ENCODE peak calls at places on chromosome 9, in six cellular contexts. One of them, this sample, is unnamed.

GRCh38 chr9:38142201-38142600 is 73.2 kb upstream of the SHB start:
- DNase-seq in A549: peak; percentile 22
- DNase-seq in KG1: no peak
- DNase-seq in T-helper 2 cell treated with Interferon-gamma antibody and Interleukin-4, amounts not matched to agents 5 μg/mL and 100 μg/mL, for 36 hours: no peak
- DNase-seq in activated T-helper 1 cell treated with anti-CD3 and anti-CD28 coated beads, Interleukin-2, amount 50 U/mL, for 16 hours: no peak
- DNase-seq in nucleus accumbens: no peak
- DNase-seq in this sample: no peak

GRCh38 chr9:6218099-6218502 is 2.5 kb downstream of the IL33 start:
- DNase-seq in A549: no peak
- DNase-seq in activated T-helper 1 cell treated with anti-CD3 and anti-CD28 coated beads, Interleukin-2, amount 50 U/mL, for 16 hours: no peak
- DNase-seq in T-helper 2 cell treated with Interferon-gamma antibody and Interleukin-4, amounts not matched to agents 5 μg/mL and 100 μg/mL, for 36 hours: no peak
- DNase-seq in nucleus accumbens: no peak
- DNase-seq in KG1: no peak
- DNase-seq in this sample: peak; percentile 45

GRCh38 chr9:87447547-87448432 is 49.9 kb upstream of the DAPK1 start:
- DNase-seq in A549: no peak
- DNase-seq in KG1: no peak
- DNase-seq in nucleus accumbens: no peak
- DNase-seq in T-helper 2 cell treated with Interferon-gamma antibody and Interleukin-4, amounts not matched to agents 5 μg/mL and 100 μg/mL, for 36 hours: no peak
- DNase-seq in activated T-helper 1 cell treated with anti-CD3 and anti-CD28 coated beads, Interleukin-2, amount 50 U/mL, for 16 hours: no peak
- DNase-seq in this sample: no peak

GRCh38 chr9:4704129-4704528 is 24.8 kb downstream of the CDC37L1 start:
- DNase-seq in nucleus accumbens: no peak
- DNase-seq in activated T-helper 1 cell treated with anti-CD3 and anti-CD28 coated beads, Interleukin-2, amount 50 U/mL, for 16 hours: no peak
- DNase-seq in A549: no peak
- DNase-seq in KG1: no peak
- DNase-seq in T-helper 2 cell treated with Interferon-gamma antibody and Interleukin-4, amounts not matched to agents 5 μg/mL and 100 μg/mL, for 36 hours: no peak
- DNase-seq in this sample: no peak

GRCh38 chr9:136312436-136312835 is 8.5 kb upstream of the CCDC187 start:
- DNase-seq in KG1: no peak
- DNase-seq in A549: peak; percentile 48
- DNase-seq in activated T-helper 1 cell treated with anti-CD3 and anti-CD28 coated beads, Interleukin-2, amount 50 U/mL, for 16 hours: peak; percentile 13
- DNase-seq in nucleus accumbens: peak; percentile 30
- DNase-seq in T-helper 2 cell treated with Interferon-gamma antibody and Interleukin-4, amounts not matched to agents 5 μg/mL and 100 μg/mL, for 36 hours: no peak
- DNase-seq in this sample: no peak

GRCh38 chr9:129175825-129176633 is 2.0 kb downstream of the IER5L start:
- DNase-seq in nucleus accumbens: peak; percentile 65
- DNase-seq in A549: peak; percentile 95
- DNase-seq in T-helper 2 cell treated with Interferon-gamma antibody and Interleukin-4, amounts not matched to agents 5 μg/mL and 100 μg/mL, for 36 hours: peak; percentile 85
- DNase-seq in activated T-helper 1 cell treated with anti-CD3 and anti-CD28 coated beads, Interleukin-2, amount 50 U/mL, for 16 hours: peak; percentile 33
- DNase-seq in KG1: peak; percentile 89
- DNase-seq in this sample: peak; percentile 87

GRCh38 chr9:38686923-38687322 is 33.0 kb downstream of the FAM240B start:
- DNase-seq in KG1: no peak
- DNase-seq in activated T-helper 1 cell treated with anti-CD3 and anti-CD28 coated beads, Interleukin-2, amount 50 U/mL, for 16 hours: no peak
- DNase-seq in nucleus accumbens: no peak
- DNase-seq in A549: no peak
- DNase-seq in T-helper 2 cell treated with Interferon-gamma antibody and Interleukin-4, amounts not matched to agents 5 μg/mL and 100 μg/mL, for 36 hours: no peak
- DNase-seq in this sample: no peak

GRCh38 chr9:127832248-127832647 is 22.2 kb downstream of the ENG start:
- DNase-seq in A549: no peak
- DNase-seq in nucleus accumbens: no peak
- DNase-seq in activated T-helper 1 cell treated with anti-CD3 and anti-CD28 coated beads, Interleukin-2, amount 50 U/mL, for 16 hours: no peak
- DNase-seq in T-helper 2 cell treated with Interferon-gamma antibody and Interleukin-4, amounts not matched to agents 5 μg/mL and 100 μg/mL, for 36 hours: no peak
- DNase-seq in KG1: no peak
- DNase-seq in this sample: no peak

GRCh38 chr9:86965627-86966395 is 18.5 kb upstream of the GAS1 start:
- DNase-seq in activated T-helper 1 cell treated with anti-CD3 and anti-CD28 coated beads, Interleukin-2, amount 50 U/mL, for 16 hours: no peak
- DNase-seq in nucleus accumbens: no peak
- DNase-seq in A549: no peak
- DNase-seq in T-helper 2 cell treated with Interferon-gamma antibody and Interleukin-4, amounts not matched to agents 5 μg/mL and 100 μg/mL, for 36 hours: no peak
- DNase-seq in KG1: no peak
- DNase-seq in this sample: no peak

GRCh38 chr9:101398930-101399640 is 434 bp downstream of the ZNF189 start:
- DNase-seq in A549: peak; percentile 3
- DNase-seq in nucleus accumbens: no peak
- DNase-seq in T-helper 2 cell treated with Interferon-gamma antibody and Interleukin-4, amounts not matched to agents 5 μg/mL and 100 μg/mL, for 36 hours: no peak
- DNase-seq in KG1: no peak
- DNase-seq in activated T-helper 1 cell treated with anti-CD3 and anti-CD28 coated beads, Interleukin-2, amount 50 U/mL, for 16 hours: no peak
- DNase-seq in this sample: no peak

GRCh38 chr9:5947912-5948311 is 57.2 kb downstream of the MLANA start:
- DNase-seq in nucleus accumbens: no peak
- DNase-seq in A549: no peak
- DNase-seq in KG1: no peak
- DNase-seq in T-helper 2 cell treated with Interferon-gamma antibody and Interleukin-4, amounts not matched to agents 5 μg/mL and 100 μg/mL, for 36 hours: peak; percentile 7
- DNase-seq in activated T-helper 1 cell treated with anti-CD3 and anti-CD28 coated beads, Interleukin-2, amount 50 U/mL, for 16 hours: no peak
- DNase-seq in this sample: no peak

GRCh38 chr9:135047521-135047920 is 39.9 kb upstream of the OLFM1 start:
- DNase-seq in KG1: no peak
- DNase-seq in T-helper 2 cell treated with Interferon-gamma antibody and Interleukin-4, amounts not matched to agents 5 μg/mL and 100 μg/mL, for 36 hours: no peak
- DNase-seq in activated T-helper 1 cell treated with anti-CD3 and anti-CD28 coated beads, Interleukin-2, amount 50 U/mL, for 16 hours: no peak
- DNase-seq in A549: no peak
- DNase-seq in nucleus accumbens: no peak
- DNase-seq in this sample: no peak

GRCh38 chr9:106859957-106860715 is 2.8 kb upstream of the ZNF462 start:
- DNase-seq in A549: peak; percentile 48
- DNase-seq in nucleus accumbens: no peak
- DNase-seq in activated T-helper 1 cell treated with anti-CD3 and anti-CD28 coated beads, Interleukin-2, amount 50 U/mL, for 16 hours: no peak
- DNase-seq in KG1: no peak
- DNase-seq in T-helper 2 cell treated with Interferon-gamma antibody and Interleukin-4, amounts not matched to agents 5 μg/mL and 100 μg/mL, for 36 hours: no peak
- DNase-seq in this sample: no peak

GRCh38 chr9:111925017-111925770 is 28.6 kb downstream of the UGCG start:
- DNase-seq in nucleus accumbens: no peak
- DNase-seq in T-helper 2 cell treated with Interferon-gamma antibody and Interleukin-4, amounts not matched to agents 5 μg/mL and 100 μg/mL, for 36 hours: no peak
- DNase-seq in A549: no peak
- DNase-seq in activated T-helper 1 cell treated with anti-CD3 and anti-CD28 coated beads, Interleukin-2, amount 50 U/mL, for 16 hours: no peak
- DNase-seq in KG1: no peak
- DNase-seq in this sample: no peak

GRCh38 chr9:120235081-120235480 is 344.9 kb downstream of the CDK5RAP2 start:
- DNase-seq in activated T-helper 1 cell treated with anti-CD3 and anti-CD28 coated beads, Interleukin-2, amount 50 U/mL, for 16 hours: no peak
- DNase-seq in nucleus accumbens: no peak
- DNase-seq in KG1: no peak
- DNase-seq in T-helper 2 cell treated with Interferon-gamma antibody and Interleukin-4, amounts not matched to agents 5 μg/mL and 100 μg/mL, for 36 hours: no peak
- DNase-seq in A549: no peak
- DNase-seq in this sample: no peak

GRCh38 chr9:135087899-135088347 is 455 bp downstream of the OLFM1 start:
- DNase-seq in activated T-helper 1 cell treated with anti-CD3 and anti-CD28 coated beads, Interleukin-2, amount 50 U/mL, for 16 hours: no peak
- DNase-seq in KG1: no peak
- DNase-seq in nucleus accumbens: no peak
- DNase-seq in A549: no peak
- DNase-seq in T-helper 2 cell treated with Interferon-gamma antibody and Interleukin-4, amounts not matched to agents 5 μg/mL and 100 μg/mL, for 36 hours: no peak
- DNase-seq in this sample: no peak

GRCh38 chr9:80866576-80867227 is 822.6 kb downstream of the TLE1 start:
- DNase-seq in T-helper 2 cell treated with Interferon-gamma antibody and Interleukin-4, amounts not matched to agents 5 μg/mL and 100 μg/mL, for 36 hours: no peak
- DNase-seq in A549: no peak
- DNase-seq in activated T-helper 1 cell treated with anti-CD3 and anti-CD28 coated beads, Interleukin-2, amount 50 U/mL, for 16 hours: no peak
- DNase-seq in KG1: no peak
- DNase-seq in nucleus accumbens: no peak
- DNase-seq in this sample: no peak

GRCh38 chr9:129156163-129156562 is 21.9 kb downstream of the IER5L start:
- DNase-seq in activated T-helper 1 cell treated with anti-CD3 and anti-CD28 coated beads, Interleukin-2, amount 50 U/mL, for 16 hours: no peak
- DNase-seq in KG1: no peak
- DNase-seq in A549: no peak
- DNase-seq in nucleus accumbens: no peak
- DNase-seq in T-helper 2 cell treated with Interferon-gamma antibody and Interleukin-4, amounts not matched to agents 5 μg/mL and 100 μg/mL, for 36 hours: no peak
- DNase-seq in this sample: no peak

GRCh38 chr9:37992924-37993349 is 76.1 kb downstream of the SHB start:
- DNase-seq in nucleus accumbens: no peak
- DNase-seq in activated T-helper 1 cell treated with anti-CD3 and anti-CD28 coated beads, Interleukin-2, amount 50 U/mL, for 16 hours: no peak
- DNase-seq in A549: no peak
- DNase-seq in KG1: peak; percentile 30
- DNase-seq in T-helper 2 cell treated with Interferon-gamma antibody and Interleukin-4, amounts not matched to agents 5 μg/mL and 100 μg/mL, for 36 hours: no peak
- DNase-seq in this sample: no peak

GRCh38 chr9:36826581-36826980 is 207.5 kb downstream of the PAX5 start:
- DNase-seq in activated T-helper 1 cell treated with anti-CD3 and anti-CD28 coated beads, Interleukin-2, amount 50 U/mL, for 16 hours: no peak
- DNase-seq in T-helper 2 cell treated with Interferon-gamma antibody and Interleukin-4, amounts not matched to agents 5 μg/mL and 100 μg/mL, for 36 hours: no peak
- DNase-seq in KG1: no peak
- DNase-seq in nucleus accumbens: no peak
- DNase-seq in A549: no peak
- DNase-seq in this sample: no peak

GRCh38 chr9:38036359-38037084 is 32.5 kb downstream of the SHB start:
- DNase-seq in T-helper 2 cell treated with Interferon-gamma antibody and Interleukin-4, amounts not matched to agents 5 μg/mL and 100 μg/mL, for 36 hours: no peak
- DNase-seq in activated T-helper 1 cell treated with anti-CD3 and anti-CD28 coated beads, Interleukin-2, amount 50 U/mL, for 16 hours: no peak
- DNase-seq in KG1: no peak
- DNase-seq in nucleus accumbens: no peak
- DNase-seq in A549: peak; percentile 41
- DNase-seq in this sample: peak; percentile 58

GRCh38 chr9:75866273-75866871 is 24.1 kb upstream of the PCSK5 start:
- DNase-seq in A549: peak; percentile 49
- DNase-seq in KG1: peak; percentile 9
- DNase-seq in activated T-helper 1 cell treated with anti-CD3 and anti-CD28 coated beads, Interleukin-2, amount 50 U/mL, for 16 hours: no peak
- DNase-seq in T-helper 2 cell treated with Interferon-gamma antibody and Interleukin-4, amounts not matched to agents 5 μg/mL and 100 μg/mL, for 36 hours: no peak
- DNase-seq in nucleus accumbens: no peak
- DNase-seq in this sample: peak; percentile 30

GRCh38 chr9:121556580-121556979 is 56.9 kb upstream of the GGTA1 start:
- DNase-seq in activated T-helper 1 cell treated with anti-CD3 and anti-CD28 coated beads, Interleukin-2, amount 50 U/mL, for 16 hours: no peak
- DNase-seq in T-helper 2 cell treated with Interferon-gamma antibody and Interleukin-4, amounts not matched to agents 5 μg/mL and 100 μg/mL, for 36 hours: no peak
- DNase-seq in A549: peak; percentile 44
- DNase-seq in KG1: no peak
- DNase-seq in nucleus accumbens: no peak
- DNase-seq in this sample: peak; percentile 99

GRCh38 chr9:124774131-124774978 is 2.6 kb upstream of the OLFML2A start:
- DNase-seq in T-helper 2 cell treated with Interferon-gamma antibody and Interleukin-4, amounts not matched to agents 5 μg/mL and 100 μg/mL, for 36 hours: peak; percentile 76
- DNase-seq in activated T-helper 1 cell treated with anti-CD3 and anti-CD28 coated beads, Interleukin-2, amount 50 U/mL, for 16 hours: peak; percentile 71
- DNase-seq in A549: peak; percentile 83
- DNase-seq in nucleus accumbens: peak; percentile 70
- DNase-seq in KG1: peak; percentile 68
- DNase-seq in this sample: peak; percentile 57

GRCh38 chr9:123282343-123283047 is 14.1 kb upstream of the STRBP start:
- DNase-seq in nucleus accumbens: no peak
- DNase-seq in KG1: no peak
- DNase-seq in T-helper 2 cell treated with Interferon-gamma antibody and Interleukin-4, amounts not matched to agents 5 μg/mL and 100 μg/mL, for 36 hours: no peak
- DNase-seq in activated T-helper 1 cell treated with anti-CD3 and anti-CD28 coated beads, Interleukin-2, amount 50 U/mL, for 16 hours: no peak
- DNase-seq in A549: peak; percentile 37
- DNase-seq in this sample: no peak

GRCh38 chr9:133558191-133559126 is 24.0 kb downstream of the ADAMTSL2 start:
- DNase-seq in T-helper 2 cell treated with Interferon-gamma antibody and Interleukin-4, amounts not matched to agents 5 μg/mL and 100 μg/mL, for 36 hours: no peak
- DNase-seq in KG1: no peak
- DNase-seq in A549: no peak
- DNase-seq in activated T-helper 1 cell treated with anti-CD3 and anti-CD28 coated beads, Interleukin-2, amount 50 U/mL, for 16 hours: no peak
- DNase-seq in nucleus accumbens: peak; percentile 47
- DNase-seq in this sample: peak; percentile 45

GRCh38 chr9:129081388-129081889 is 528 bp downstream of the DOLPP1 start:
- DNase-seq in nucleus accumbens: no peak
- DNase-seq in KG1: no peak
- DNase-seq in activated T-helper 1 cell treated with anti-CD3 and anti-CD28 coated beads, Interleukin-2, amount 50 U/mL, for 16 hours: no peak
- DNase-seq in T-helper 2 cell treated with Interferon-gamma antibody and Interleukin-4, amounts not matched to agents 5 μg/mL and 100 μg/mL, for 36 hours: no peak
- DNase-seq in A549: no peak
- DNase-seq in this sample: no peak

GRCh38 chr9:116153765-116154333 is at the start of gene PAPPA:
- DNase-seq in nucleus accumbens: no peak
- DNase-seq in T-helper 2 cell treated with Interferon-gamma antibody and Interleukin-4, amounts not matched to agents 5 μg/mL and 100 μg/mL, for 36 hours: no peak
- DNase-seq in KG1: no peak
- DNase-seq in activated T-helper 1 cell treated with anti-CD3 and anti-CD28 coated beads, Interleukin-2, amount 50 U/mL, for 16 hours: no peak
- DNase-seq in A549: no peak
- DNase-seq in this sample: no peak

GRCh38 chr9:35814106-35814840 is 569 bp downstream of the HINT2 start:
- DNase-seq in A549: peak; percentile 72
- DNase-seq in nucleus accumbens: peak; percentile 65
- DNase-seq in activated T-helper 1 cell treated with anti-CD3 and anti-CD28 coated beads, Interleukin-2, amount 50 U/mL, for 16 hours: no peak
- DNase-seq in T-helper 2 cell treated with Interferon-gamma antibody and Interleukin-4, amounts not matched to agents 5 μg/mL and 100 μg/mL, for 36 hours: peak; percentile 51
- DNase-seq in KG1: peak; percentile 35
- DNase-seq in this sample: peak; percentile 68

GRCh38 chr9:105842023-105842644 is 147.8 kb downstream of the TMEM38B start:
- DNase-seq in nucleus accumbens: no peak
- DNase-seq in T-helper 2 cell treated with Interferon-gamma antibody and Interleukin-4, amounts not matched to agents 5 μg/mL and 100 μg/mL, for 36 hours: no peak
- DNase-seq in activated T-helper 1 cell treated with anti-CD3 and anti-CD28 coated beads, Interleukin-2, amount 50 U/mL, for 16 hours: no peak
- DNase-seq in KG1: peak; percentile 11
- DNase-seq in A549: peak; percentile 47
- DNase-seq in this sample: no peak

GRCh38 chr9:124511891-124512805 is 4.9 kb upstream of the NR5A1 start:
- DNase-seq in activated T-helper 1 cell treated with anti-CD3 and anti-CD28 coated beads, Interleukin-2, amount 50 U/mL, for 16 hours: no peak
- DNase-seq in nucleus accumbens: no peak
- DNase-seq in T-helper 2 cell treated with Interferon-gamma antibody and Interleukin-4, amounts not matched to agents 5 μg/mL and 100 μg/mL, for 36 hours: no peak
- DNase-seq in A549: no peak
- DNase-seq in KG1: no peak
- DNase-seq in this sample: no peak

GRCh38 chr9:121485618-121486531 is 13.8 kb downstream of the GGTA1 start:
- DNase-seq in KG1: no peak
- DNase-seq in T-helper 2 cell treated with Interferon-gamma antibody and Interleukin-4, amounts not matched to agents 5 μg/mL and 100 μg/mL, for 36 hours: no peak
- DNase-seq in A549: no peak
- DNase-seq in nucleus accumbens: no peak
- DNase-seq in activated T-helper 1 cell treated with anti-CD3 and anti-CD28 coated beads, Interleukin-2, amount 50 U/mL, for 16 hours: no peak
- DNase-seq in this sample: no peak

GRCh38 chr9:18909140-18910018 is 123.6 kb downstream of the SAXO1 start:
- DNase-seq in activated T-helper 1 cell treated with anti-CD3 and anti-CD28 coated beads, Interleukin-2, amount 50 U/mL, for 16 hours: no peak
- DNase-seq in A549: no peak
- DNase-seq in nucleus accumbens: no peak
- DNase-seq in KG1: no peak
- DNase-seq in T-helper 2 cell treated with Interferon-gamma antibody and Interleukin-4, amounts not matched to agents 5 μg/mL and 100 μg/mL, for 36 hours: no peak
- DNase-seq in this sample: no peak

GRCh38 chr9:35910613-35911488 is 1.6 kb downstream of the SPAAR start:
- DNase-seq in T-helper 2 cell treated with Interferon-gamma antibody and Interleukin-4, amounts not matched to agents 5 μg/mL and 100 μg/mL, for 36 hours: peak; percentile 45
- DNase-seq in activated T-helper 1 cell treated with anti-CD3 and anti-CD28 coated beads, Interleukin-2, amount 50 U/mL, for 16 hours: no peak
- DNase-seq in A549: peak; percentile 82
- DNase-seq in nucleus accumbens: no peak
- DNase-seq in KG1: peak; percentile 6
- DNase-seq in this sample: peak; percentile 35

GRCh38 chr9:115730396-115730795 is 423.2 kb upstream of the PAPPA start:
- DNase-seq in activated T-helper 1 cell treated with anti-CD3 and anti-CD28 coated beads, Interleukin-2, amount 50 U/mL, for 16 hours: no peak
- DNase-seq in KG1: no peak
- DNase-seq in nucleus accumbens: no peak
- DNase-seq in T-helper 2 cell treated with Interferon-gamma antibody and Interleukin-4, amounts not matched to agents 5 μg/mL and 100 μg/mL, for 36 hours: no peak
- DNase-seq in A549: no peak
- DNase-seq in this sample: no peak

GRCh38 chr9:130199605-130200004 is 27.4 kb downstream of the NCS1 start:
- DNase-seq in A549: no peak
- DNase-seq in T-helper 2 cell treated with Interferon-gamma antibody and Interleukin-4, amounts not matched to agents 5 μg/mL and 100 μg/mL, for 36 hours: no peak
- DNase-seq in KG1: no peak
- DNase-seq in nucleus accumbens: no peak
- DNase-seq in activated T-helper 1 cell treated with anti-CD3 and anti-CD28 coated beads, Interleukin-2, amount 50 U/mL, for 16 hours: no peak
- DNase-seq in this sample: no peak

GRCh38 chr9:105055922-105056321 is 128.0 kb upstream of the ABCA1 start:
- DNase-seq in nucleus accumbens: no peak
- DNase-seq in T-helper 2 cell treated with Interferon-gamma antibody and Interleukin-4, amounts not matched to agents 5 μg/mL and 100 μg/mL, for 36 hours: no peak
- DNase-seq in KG1: no peak
- DNase-seq in activated T-helper 1 cell treated with anti-CD3 and anti-CD28 coated beads, Interleukin-2, amount 50 U/mL, for 16 hours: no peak
- DNase-seq in A549: no peak
- DNase-seq in this sample: no peak

GRCh38 chr9:113219972-113220371 is 1.1 kb downstream of the FKBP15 start:
- DNase-seq in A549: no peak
- DNase-seq in T-helper 2 cell treated with Interferon-gamma antibody and Interleukin-4, amounts not matched to agents 5 μg/mL and 100 μg/mL, for 36 hours: peak; percentile 55
- DNase-seq in KG1: no peak
- DNase-seq in activated T-helper 1 cell treated with anti-CD3 and anti-CD28 coated beads, Interleukin-2, amount 50 U/mL, for 16 hours: no peak
- DNase-seq in nucleus accumbens: no peak
- DNase-seq in this sample: no peak

GRCh38 chr9:87372401-87372851 is 125.2 kb upstream of the DAPK1 start:
- DNase-seq in nucleus accumbens: no peak
- DNase-seq in T-helper 2 cell treated with Interferon-gamma antibody and Interleukin-4, amounts not matched to agents 5 μg/mL and 100 μg/mL, for 36 hours: no peak
- DNase-seq in activated T-helper 1 cell treated with anti-CD3 and anti-CD28 coated beads, Interleukin-2, amount 50 U/mL, for 16 hours: no peak
- DNase-seq in A549: peak; percentile 98
- DNase-seq in KG1: no peak
- DNase-seq in this sample: no peak